ENCODE peak calls at places on chromosomes 12 and 14, in eight cellular contexts. Q is endothelial cell of umbilical vein; D is stomach; X is RWPE1; S is CD4-positive, alpha-beta T cell; V is BJ; E is tibial artery; L is left lung. R is an unnamed sample.

GRCh38 chr14:81352413-81352812 is 47.7 kb downstream of the STON2 start:
- DNase-seq in Q (no peak), D (no peak), X (no peak), S (no peak), V (no peak), E (no peak), L (no peak), R (no peak)

GRCh38 chr12:65430571-65431306 is 152.3 kb downstream of the MSRB3 start:
- DNase-seq in Q (peak), D (no peak), X (peak), S (no peak), V (no peak), E (no peak), L (no peak), R (no peak)

GRCh38 chr14:44505588-44505987 is 1.5 kb downstream of the FSCB start:
- DNase-seq in Q (no peak), D (no peak), X (no peak), S (no peak), V (no peak), E (no peak), L (no peak), R (no peak)

GRCh38 chr14:64159588-64159987 is 134.6 kb downstream of the ESR2 start:
- DNase-seq in Q (no peak), D (no peak), X (no peak), S (no peak), V (no peak), E (no peak), L (no peak), R (no peak)

GRCh38 chr12:108896331-108896730 is 16.4 kb downstream of the DAO start:
- DNase-seq in Q (peak), D (no peak), X (no peak), S (no peak), V (no peak), E (no peak), L (no peak), R (no peak)

GRCh38 chr14:65356327-65356836 is 56.1 kb upstream of the FUT8 start:
- DNase-seq in Q (peak), D (peak), X (peak), S (no peak), V (peak), E (no peak), L (no peak), R (no peak)

GRCh38 chr12:115835445-115835844 is 442.0 kb downstream of the MED13L start:
- DNase-seq in Q (no peak), D (no peak), X (no peak), S (no peak), V (no peak), E (no peak), L (no peak), R (no peak)

GRCh38 chr12:89211456-89211855 is 140.8 kb downstream of the DUSP6 start:
- DNase-seq in Q (no peak), D (no peak), X (no peak), S (no peak), V (no peak), E (no peak), L (no peak), R (no peak)

GRCh38 chr12:51972424-51972812 is 20.9 kb downstream of the ACVR1B start:
- DNase-seq in Q (no peak), D (no peak), X (no peak), S (no peak), V (no peak), E (no peak), L (no peak), R (no peak)

GRCh38 chr12:53211476-53212381 is 4.7 kb upstream of the ITGB7 start:
- DNase-seq in Q (no peak), D (no peak), X (no peak), S (no peak), V (no peak), E (no peak), L (no peak), R (no peak)

GRCh38 chr12:27324452-27324999 is 8.1 kb upstream of the BMAL2 start:
- DNase-seq in Q (no peak), D (no peak), X (no peak), S (no peak), V (no peak), E (no peak), L (no peak), R (no peak)

GRCh38 chr12:90280033-90280432 is 571.4 kb upstream of the ATP2B1 start:
- DNase-seq in Q (no peak), D (no peak), X (peak), S (no peak), V (no peak), E (no peak), L (no peak), R (no peak)

GRCh38 chr12:90268574-90268973 is 559.9 kb upstream of the ATP2B1 start:
- DNase-seq in Q (no peak), D (no peak), X (no peak), S (no peak), V (no peak), E (no peak), L (no peak), R (no peak)

GRCh38 chr12:90275088-90275487 is 566.5 kb upstream of the ATP2B1 start:
- DNase-seq in Q (no peak), D (no peak), X (no peak), S (no peak), V (no peak), E (no peak), L (no peak), R (no peak)

DNA sequence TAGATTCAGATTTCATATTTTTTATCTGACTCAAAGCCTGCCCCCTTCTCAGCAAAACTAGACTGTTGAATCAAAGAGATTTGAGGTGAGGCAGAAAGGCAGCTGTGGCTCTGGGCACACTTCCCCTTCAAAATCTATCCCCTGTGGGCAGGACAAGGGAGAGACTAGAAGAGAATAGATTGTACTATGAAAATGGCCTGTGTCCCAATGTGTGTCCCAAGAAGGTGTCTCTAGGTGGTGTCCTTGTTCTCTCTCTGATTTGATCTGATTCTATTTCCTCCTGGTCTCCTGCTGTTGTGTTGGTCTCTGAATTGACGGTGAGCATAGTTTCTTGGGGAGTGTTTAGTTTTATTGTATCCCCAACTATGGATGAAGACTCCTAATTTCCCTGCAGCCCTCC is 565.8 kb upstream of the ATP2B1 start:
- DNase-seq in Q (no peak), D (no peak), X (no peak), S (no peak), V (no peak), E (no peak), L (no peak), R (no peak)
- TF ChIP-seq CTCF in Q (no peak), D (no peak), X (no peak), S (no peak), V (no peak), E (no peak), L (no peak), R (no peak)

GRCh38 chr12:110931315-110931728 is 10.9 kb upstream of the MYL2 start:
- DNase-seq in Q (no peak), D (no peak), X (no peak), S (no peak), V (no peak), E (no peak), L (no peak), R (no peak)

GRCh38 chr12:110930348-110931314 is 10.3 kb upstream of the MYL2 start:
- DNase-seq in Q (no peak), D (no peak), X (no peak), S (no peak), V (no peak), E (no peak), L (no peak), R (no peak)

GRCh38 chr12:110934093-110934852 is 13.9 kb upstream of the MYL2 start:
- DNase-seq in Q (no peak), D (no peak), X (peak), S (no peak), V (no peak), E (no peak), L (no peak), R (no peak)

GRCh38 chr12:110933326-110933974 is 13.1 kb upstream of the MYL2 start:
- DNase-seq in Q (no peak), D (no peak), X (no peak), S (no peak), V (no peak), E (no peak), L (no peak), R (no peak)

DNA sequence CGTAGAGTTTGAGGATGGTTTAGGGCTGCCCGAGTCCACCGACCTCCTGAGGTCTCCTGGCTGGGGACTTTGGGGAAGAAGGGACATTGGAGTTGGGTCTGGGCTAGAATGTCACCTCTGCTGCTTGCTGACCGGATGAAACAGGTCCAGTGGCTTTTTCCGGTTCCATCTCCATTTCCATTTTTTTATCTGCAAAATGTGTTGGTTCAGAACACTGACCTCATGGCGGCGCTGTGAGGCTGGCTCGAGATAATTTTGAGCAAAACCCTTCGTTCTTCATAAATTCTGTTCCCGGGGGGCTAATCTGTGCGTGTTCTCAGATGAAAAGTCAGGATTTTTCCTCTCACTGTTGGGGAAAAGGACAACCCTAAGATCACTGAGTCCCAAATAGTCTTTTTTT is 11.7 kb upstream of the MYL2 start:
- DNase-seq in Q (no peak), D (no peak), X (no peak), S (no peak), V (no peak), E (no peak), L (no peak), R (no peak)
- TF ChIP-seq CTCF in Q (peak), D (no peak), X (no peak), S (no peak), V (peak), E (no peak), L (no peak), R (peak)

GRCh38 chr12:3677609-3678008 is 75.3 kb downstream of the CRACR2A start:
- DNase-seq in Q (no peak), D (no peak), X (no peak), S (no peak), V (no peak), E (no peak), L (no peak), R (no peak)
- TF ChIP-seq CTCF in Q (no peak), D (no peak), X (no peak), S (no peak), V (no peak), E (no peak), L (no peak), R (no peak)

DNA sequence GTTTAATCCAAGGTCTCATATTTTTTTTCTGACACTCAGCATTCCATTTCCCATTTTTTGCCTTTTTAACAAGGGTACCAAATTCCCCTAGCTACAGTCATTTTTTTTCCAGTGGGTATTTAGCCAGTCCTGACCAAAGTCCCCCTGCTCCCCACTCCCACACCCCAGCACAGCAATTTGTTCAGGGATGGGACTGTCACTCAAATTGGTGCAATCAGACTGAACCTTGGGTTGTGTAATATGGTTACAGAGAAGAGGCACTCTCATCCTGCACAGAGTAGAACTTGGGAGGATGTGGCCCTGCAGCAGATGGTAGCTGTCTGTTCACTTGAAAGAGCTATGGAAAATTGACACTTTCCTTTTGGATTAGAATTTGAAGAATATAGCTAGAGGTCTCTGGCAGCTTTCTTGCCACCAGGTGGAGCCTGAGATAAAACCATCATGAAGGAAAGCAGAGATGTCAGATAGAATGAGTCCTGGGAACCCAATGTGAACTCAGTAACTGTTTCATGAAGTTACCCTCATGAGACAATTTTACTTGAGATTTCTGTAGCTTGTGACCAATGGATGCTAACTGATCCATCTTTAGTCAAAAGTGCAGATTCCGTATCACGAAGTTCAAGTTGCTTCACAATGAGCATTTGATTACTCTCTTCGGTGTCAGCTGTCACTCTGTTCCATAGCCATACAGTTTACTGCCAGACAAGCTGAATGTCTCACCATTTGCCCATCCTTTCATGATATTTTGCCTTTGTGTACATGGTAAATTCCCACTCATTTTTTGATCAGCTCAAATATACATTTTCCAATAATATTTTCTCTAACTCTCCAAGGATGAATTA is 394.0 kb upstream of the SYT1 start:
- DNase-seq in Q (peak), D (no peak), X (peak), S (no peak), V (no peak), E (no peak), L (no peak), R (no peak)
- TF ChIP-seq CTCF in Q (peak), D (no peak), X (peak), S (no peak), V (peak), E (no peak), L (peak), R (peak)

GRCh38 chr12:32036477-32037263 is 70.0 kb upstream of the BICD1 start:
- DNase-seq in Q (no peak), D (no peak), X (peak), S (no peak), V (no peak), E (no peak), L (no peak), R (no peak)
- TF ChIP-seq CTCF in Q (no peak), D (no peak), X (no peak), S (no peak), V (no peak), E (no peak), L (no peak), R (peak)

GRCh38 chr12:5022465-5023061 is 21.1 kb upstream of the KCNA5 start:
- DNase-seq in Q (peak), D (peak), X (peak), S (peak), V (no peak), E (no peak), L (peak), R (peak)
- TF ChIP-seq CTCF in Q (peak), D (peak), X (peak), S (peak), V (peak), E (peak), L (peak), R (peak)

R was measured in progenitor cell of endocrine pancreas.